ENCODE peak calls at places on chromosomes 6 and 20, in ten cellular contexts. C is fibroblast of the aortic adventitia; N is activated T-helper 1 cell treated with anti-CD3 and anti-CD28 coated beads, Interleukin-2, amount 50 U/mL, for 16 hours; I is stimulated activated CD4-positive, alpha-beta T cell treated with anti-CD3 and anti-CD28 coated beads, Interleukin-2, amount 100 ng/mL, for 48 hours; B is EH; U is NCI-H2081 treated with DMSO at 0.1 percent for 48 hours; P is GM23338; A is Peyer's patch; J is non-pigmented ciliary epithelial cell; R is memory B cell. L is an unnamed sample.

GRCh38 chr6:131914967-131915751 is 36.0 kb downstream of the CCN2 start:
- DNase-seq in I (peak; percentile 37), C (peak; percentile 90), B (peak; percentile 82), J (peak; percentile 66), R (peak; percentile 46), N (peak; percentile 8), P (peak; percentile 82), U (no peak), A (peak; percentile 56), L (peak; percentile 78)

GRCh38 chr6:42030585-42031506 is 19.5 kb upstream of the TAF8 start:
- DNase-seq in P (peak; percentile 66), J (no peak), N (no peak), I (peak; percentile 46), B (no peak), C (peak; percentile 36), U (no peak), R (no peak), A (no peak), L (no peak)

GRCh38 chr20:33442136-33443005 is 1.2 kb downstream of the SNTA1 start:
- DNase-seq in N (no peak), J (no peak), I (no peak), A (no peak), U (no peak), R (no peak), P (no peak), C (no peak), B (no peak), L (no peak)

GRCh38 chr6:104003803-104004516 is 855.8 kb downstream of the HACE1 start:
- DNase-seq in A (no peak), P (peak; percentile 68), C (no peak), U (no peak), B (no peak), N (no peak), I (no peak), R (no peak), J (no peak), L (no peak)

GRCh38 chr6:166483026-166483425 is 100.3 kb upstream of the MPC1 start:
- DNase-seq in I (no peak), U (no peak), C (no peak), P (no peak), R (no peak), J (no peak), N (no peak), B (no peak), A (no peak), L (no peak)

GRCh38 chr6:116649129-116649528 is 19.4 kb downstream of the ZUP1 start:
- DNase-seq in C (no peak), N (no peak), B (no peak), A (no peak), U (no peak), I (no peak), J (no peak), R (no peak), P (no peak), L (no peak)

GRCh38 chr6:145086197-145086596 is 649.1 kb downstream of the EPM2A start:
- DNase-seq in A (no peak), B (peak; percentile 20), P (peak; percentile 52), J (no peak), N (no peak), C (peak; percentile 79), I (no peak), U (no peak), R (no peak), L (no peak)

GRCh38 chr20:47816487-47817451 is 31.5 kb upstream of the SULF2 start:
- DNase-seq in R (no peak), J (no peak), B (no peak), I (no peak), U (no peak), N (no peak), A (no peak), P (no peak), C (no peak), L (no peak)

GRCh38 chr6:36590237-36590636 is 3.9 kb upstream of the SRSF3 start:
- DNase-seq in U (no peak), B (peak; percentile 89), J (no peak), N (no peak), A (no peak), R (no peak), I (no peak), C (peak; percentile 77), P (no peak), L (no peak)

GRCh38 chr20:25858495-25859425 is 162.1 kb upstream of the ZNF337 start:
- DNase-seq in A (no peak), C (no peak), J (no peak), B (no peak), P (no peak), N (no peak), U (no peak), I (no peak), R (no peak), L (no peak)

GRCh38 chr20:23614163-23614562 is 8.4 kb upstream of the CST9 start:
- DNase-seq in N (no peak), I (no peak), C (no peak), R (no peak), B (no peak), U (no peak), A (no peak), J (no peak), P (no peak), L (peak; percentile 15)

GRCh38 chr20:43920797-43921196 is 6.1 kb downstream of the TOX2 start:
- DNase-seq in J (no peak), I (no peak), R (no peak), U (no peak), N (no peak), C (no peak), A (no peak), B (no peak), P (no peak), L (no peak)

GRCh38 chr6:122996797-122997520 is 924 bp downstream of the CLVS2 start:
- DNase-seq in J (no peak), N (no peak), R (no peak), U (no peak), C (no peak), A (no peak), I (no peak), P (no peak), B (no peak), L (no peak)

GRCh38 chr6:39778581-39779270 is 13.4 kb upstream of the DAAM2 start:
- DNase-seq in U (no peak), N (no peak), B (peak; percentile 81), P (no peak), J (no peak), A (no peak), C (no peak), R (no peak), I (no peak), L (no peak)

GRCh38 chr20:34515484-34516037 is 661 bp upstream of the DYNLRB1 start:
- DNase-seq in U (peak; percentile 2), R (peak; percentile 67), P (peak; percentile 96), N (peak; percentile 55), J (no peak), B (peak; percentile 48), C (no peak), A (peak; percentile 73), I (peak; percentile 56), L (peak; percentile 83)

GRCh38 chr6:41676406-41676805 is 38.1 kb downstream of the MDFI start:
- DNase-seq in B (no peak), N (no peak), J (no peak), P (no peak), R (no peak), I (no peak), C (no peak), A (no peak), U (no peak), L (no peak)

GRCh38 chr20:52083627-52084232 is 107.8 kb downstream of the ZFP64 start:
- DNase-seq in P (peak; percentile 91), R (no peak), U (no peak), N (no peak), J (no peak), C (peak; percentile 83), A (no peak), B (peak; percentile 73), I (peak; percentile 34), L (peak; percentile 57)

GRCh38 chr6:42429042-42429574 is 22.6 kb downstream of the TRERF1 start:
- DNase-seq in A (no peak), J (no peak), N (no peak), I (no peak), B (no peak), P (no peak), R (no peak), C (no peak), U (no peak), L (no peak)